ENCODE peak calls at places on chromosomes 3 and 15, in four cellular contexts. P is neuronal stem cell, X is suprapubic skin, U is astrocyte. A is an unnamed sample.

GRCh38 chr3:69422751-69423150 is 36.9 kb upstream of the FRMD4B start:
- DNase-seq in P (no peak), X (no peak), U (peak), A (no peak)

GRCh38 chr3:6779140-6779539 is 81.8 kb upstream of the GRM7 start:
- DNase-seq in P (no peak), X (no peak), U (no peak), A (no peak)

GRCh38 chr15:43920815-43921214 is 94.0 kb downstream of the WDR76 start:
- DNase-seq in P (no peak), X (no peak), U (peak), A (no peak)

GRCh38 chr3:30354972-30355371 is 251.4 kb upstream of the TGFBR2 start:
- DNase-seq in P (no peak), X (no peak), U (no peak), A (no peak)

GRCh38 chr3:58564456-58565160 is 12.6 kb downstream of the FAM107A start:
- DNase-seq in P (no peak), X (no peak), U (peak), A (no peak)

GRCh38 chr3:1734494-1735122 is 364.1 kb upstream of the CNTN4 start:
- DNase-seq in P (no peak), X (no peak), U (no peak), A (no peak)

GRCh38 chr3:38000242-38000916 is 9.8 kb downstream of the VILL start:
- DNase-seq in P (no peak), X (no peak), U (no peak), A (no peak)

GRCh38 chr3:192060160-192060783 is 599.3 kb downstream of the PYDC2 start:
- DNase-seq in P (peak), X (no peak), U (peak), A (no peak)

GRCh38 chr15:32919749-32920414 is 202.1 kb downstream of the GREM1 start:
- DNase-seq in P (no peak), X (no peak), U (peak), A (no peak)

GRCh38 chr3:120496278-120496975 is 45.6 kb upstream of the FSTL1 start:
- DNase-seq in P (no peak), X (no peak), U (peak), A (no peak)

GRCh38 chr3:120498947-120499346 is 48.2 kb upstream of the FSTL1 start:
- DNase-seq in P (peak), X (no peak), U (peak), A (no peak)

GRCh38 chr3:120497813-120498212 is 47.0 kb upstream of the FSTL1 start:
- DNase-seq in P (no peak), X (no peak), U (peak), A (no peak)

GRCh38 chr3:120497318-120497717 is 46.5 kb upstream of the FSTL1 start:
- DNase-seq in P (no peak), X (no peak), U (peak), A (no peak)

GRCh38 chr3:120495809-120496208 is 45.0 kb upstream of the FSTL1 start:
- DNase-seq in P (no peak), X (no peak), U (no peak), A (no peak)
- H3K27ac ChIP-seq in P (no peak), X (no peak), U (peak), A (no peak)

GRCh38 chr3:128486157-128486691 is 6.8 kb downstream of the GATA2 start:
- DNase-seq in P (no peak), X (no peak), U (no peak), A (no peak)

GRCh38 chr3:128482857-128483656 is 9.9 kb downstream of the GATA2 start:
- DNase-seq in P (no peak), X (no peak), U (peak), A (peak)

GRCh38 chr3:128483657-128484403 is 9.2 kb downstream of the GATA2 start:
- DNase-seq in P (no peak), X (no peak), U (no peak), A (peak)

GRCh38 chr3:128485283-128486156 is 7.5 kb downstream of the GATA2 start:
- DNase-seq in P (no peak), X (no peak), U (no peak), A (no peak)

DNA sequence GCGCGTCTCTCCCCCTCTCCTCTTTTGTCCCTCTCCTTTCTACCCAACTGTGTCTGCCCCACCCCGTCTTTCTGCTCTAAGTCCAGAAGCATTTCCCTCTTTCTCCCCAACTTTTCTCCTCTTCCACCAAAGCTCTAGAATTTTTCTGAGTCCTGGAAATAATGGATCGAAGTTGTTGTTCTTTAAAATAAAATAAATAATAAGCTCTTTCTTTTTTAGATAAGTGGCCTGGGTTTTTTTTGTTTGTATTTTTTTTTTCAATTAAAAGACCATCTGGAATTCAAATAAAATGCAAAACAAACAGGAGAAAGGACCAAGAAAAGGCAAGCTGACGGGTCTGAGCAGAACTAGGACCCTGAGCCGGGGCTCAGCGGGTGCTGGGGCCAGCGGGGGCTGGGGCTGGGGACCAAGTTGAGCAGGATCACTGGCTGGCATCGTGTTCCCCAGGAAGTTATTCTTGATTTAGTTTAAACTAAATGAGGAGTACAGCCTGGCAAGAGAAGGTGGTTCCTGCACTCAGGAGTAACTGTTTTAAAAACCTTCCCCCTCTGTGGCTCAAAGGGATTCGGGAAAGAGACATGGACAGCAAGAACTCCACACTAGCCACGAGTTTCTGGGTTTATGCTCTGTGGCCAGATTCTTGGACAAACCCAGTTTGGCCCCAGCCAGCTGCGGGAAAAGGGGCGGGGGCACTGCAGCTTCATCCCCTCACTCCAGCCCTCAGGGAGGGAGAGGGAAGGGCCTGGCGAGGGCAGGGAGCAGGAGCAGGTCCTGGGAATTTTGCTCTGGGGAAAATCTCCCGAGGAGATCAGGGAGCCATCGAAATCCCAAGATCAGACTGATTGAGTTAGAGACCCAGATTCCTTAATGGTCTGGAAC is 8.4 kb downstream of the GATA2 start:
- DNase-seq in P (no peak), X (no peak), U (no peak), A (peak)
- H3K27ac ChIP-seq in P (no peak), X (peak), U (no peak), A (no peak)

GRCh38 chr3:459376-459710 is 262.8 kb downstream of the CHL1 start:
- DNase-seq in P (no peak), X (no peak), U (no peak), A (no peak)
- H3K27ac ChIP-seq in P (no peak), X (no peak), U (no peak), A (no peak)

GRCh38 chr3:164233951-164234350 is 844.3 kb downstream of the SI start:
- DNase-seq in P (no peak), X (no peak), U (no peak), A (no peak)
- H3K27ac ChIP-seq in P (no peak), X (no peak), U (no peak), A (no peak)

GRCh38 chr3:117114517-117115265 is 405.1 kb downstream of the TUSC7 start:
- DNase-seq in P (no peak), X (no peak), U (no peak), A (no peak)
- H3K27ac ChIP-seq in P (peak), X (no peak), U (no peak), A (no peak)

GRCh38 chr15:38890194-38890593 is 325.6 kb upstream of the RASGRP1 start:
- DNase-seq in P (no peak), X (no peak), U (no peak), A (no peak)

GRCh38 chr15:38896652-38897051 is 332.0 kb upstream of the RASGRP1 start:
- DNase-seq in P (no peak), X (no peak), U (peak), A (no peak)

GRCh38 chr15:38893920-38894259 is 329.3 kb upstream of the RASGRP1 start:
- DNase-seq in P (no peak), X (no peak), U (no peak), A (no peak)

GRCh38 chr15:38895326-38896282 is 331.0 kb upstream of the RASGRP1 start:
- DNase-seq in P (no peak), X (no peak), U (peak), A (no peak)

DNA sequence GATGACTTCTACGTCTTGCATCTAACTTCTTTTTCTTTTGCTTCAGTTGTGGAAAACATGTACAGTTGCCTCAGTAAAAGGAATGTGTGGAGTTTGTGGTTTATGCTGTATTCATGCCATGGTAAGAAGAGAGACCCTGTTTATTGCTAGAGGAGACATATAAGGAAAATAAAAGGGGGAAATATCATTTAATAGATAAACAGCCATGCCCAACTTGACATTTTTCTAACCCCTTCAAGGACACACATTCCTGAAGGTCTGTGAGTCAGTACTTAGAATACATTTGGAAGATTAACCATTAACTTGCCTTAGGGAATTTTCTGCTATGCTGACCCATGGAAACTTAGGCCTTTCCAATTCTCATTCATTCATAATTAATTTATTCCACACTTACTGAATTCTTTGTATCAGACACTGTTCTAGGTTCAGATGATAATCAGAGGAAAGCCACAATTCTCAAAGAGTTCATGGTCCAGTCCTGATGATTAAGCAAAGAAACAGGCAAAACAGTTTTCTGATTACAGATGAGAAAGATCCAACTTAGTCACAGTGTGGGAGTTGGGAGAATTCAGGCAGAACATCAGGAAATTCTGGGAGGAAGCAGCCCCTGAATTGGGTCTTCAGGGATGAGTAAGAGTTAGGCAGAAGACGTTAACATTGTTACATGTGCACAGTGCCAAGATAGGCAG is 329.8 kb upstream of the RASGRP1 start:
- DNase-seq in P (no peak), X (no peak), U (peak), A (no peak)
- H3K27ac ChIP-seq in P (no peak), X (no peak), U (peak), A (no peak)

A was measured in psoas muscle.